ENCODE peak calls at places on chromosome 20, in eight cellular contexts. J is left ventricle myocardium inferior; T is NCI-H2029; C is M059J; R is stimulated activated CD4-positive, alpha-beta T cell treated with anti-CD3 and anti-CD28 coated beads, Interleukin-12 subunit alpha, Interleukin-12 subunit beta, amount 100 ng/mL, for 48 hours; O is HT1080; E is RWPE2; Z is Ammon's horn. W is an unnamed sample.

GRCh38 chr20:15487030-15487429 is 1086.2 kb downstream of the KIF16B start:
- DNase-seq in J (no peak), T (no peak), C (peak), R (no peak), O (peak), E (no peak), Z (no peak), W (no peak)

GRCh38 chr20:45970646-45971424 is 1.2 kb downstream of the ZNF335 start:
- DNase-seq in J (no peak), T (no peak), C (peak), R (no peak), O (no peak), E (peak), Z (peak), W (no peak)

GRCh38 chr20:57250607-57251343 is 15.7 kb downstream of the BMP7 start:
- DNase-seq in J (no peak), T (no peak), C (no peak), R (no peak), O (no peak), E (no peak), Z (no peak), W (peak)

GRCh38 chr20:58224974-58225373 is 3.5 kb downstream of the ANKRD60 start:
- DNase-seq in J (no peak), T (no peak), C (no peak), R (no peak), O (no peak), E (peak), Z (no peak), W (no peak)

GRCh38 chr20:373171-373890 is 7.2 kb upstream of the TRIB3 start:
- DNase-seq in J (no peak), T (no peak), C (peak), R (no peak), O (peak), E (no peak), Z (no peak), W (peak)

GRCh38 chr20:25991756-25992130 is 295.1 kb upstream of the ZNF337 start:
- DNase-seq in J (no peak), T (no peak), C (no peak), R (no peak), O (no peak), E (no peak), Z (no peak), W (no peak)

GRCh38 chr20:23317081-23317480 is 33.5 kb upstream of the NXT1 start:
- DNase-seq in J (no peak), T (no peak), C (no peak), R (no peak), O (no peak), E (no peak), Z (no peak), W (no peak)

GRCh38 chr20:59177266-59178250 is 13.9 kb downstream of the ZNF831 start:
- DNase-seq in J (no peak), T (no peak), C (no peak), R (no peak), O (no peak), E (peak), Z (no peak), W (no peak)

GRCh38 chr20:40148886-40149285 is 540.1 kb downstream of the MAFB start:
- DNase-seq in J (no peak), T (no peak), C (no peak), R (no peak), O (no peak), E (no peak), Z (no peak), W (no peak)

GRCh38 chr20:21571841-21572690 is 58.2 kb upstream of the NKX2-2 start:
- DNase-seq in J (no peak), T (no peak), C (peak), R (no peak), O (no peak), E (no peak), Z (peak), W (peak)

GRCh38 chr20:2135018-2135417 is 33.4 kb downstream of the STK35 start:
- DNase-seq in J (no peak), T (no peak), C (no peak), R (no peak), O (no peak), E (no peak), Z (no peak), W (no peak)

GRCh38 chr20:16719421-16719820 is 10.4 kb upstream of the SNRPB2 start:
- DNase-seq in J (no peak), T (no peak), C (no peak), R (no peak), O (no peak), E (no peak), Z (no peak), W (no peak)

GRCh38 chr20:52652271-52652670 is 319.9 kb upstream of the TSHZ2 start:
- DNase-seq in J (no peak), T (no peak), C (no peak), R (no peak), O (no peak), E (no peak), Z (no peak), W (no peak)